ENCODE peak calls at places on chromosomes 13 and 19, in six cellular contexts. One of them, this sample, is unnamed.

GRCh38 chr13:50209646-50210045 is 194.4 kb downstream of the KCNRG start:
- DNase-seq in lung microvascular endothelial cell: no peak
- DNase-seq in EL: no peak
- DNase-seq in T-helper 1 cell: no peak
- DNase-seq in AG20443: no peak
- DNase-seq in heart right ventricle: no peak
- DNase-seq in this sample: no peak

GRCh38 chr19:47315125-47315821 is 5.6 kb downstream of the C5AR1 start:
- DNase-seq in lung microvascular endothelial cell: peak
- DNase-seq in EL: peak
- DNase-seq in T-helper 1 cell: no peak
- DNase-seq in AG20443: peak
- DNase-seq in heart right ventricle: no peak
- DNase-seq in this sample: peak

GRCh38 chr13:40383132-40383531 is 283.3 kb downstream of the FOXO1 start:
- DNase-seq in lung microvascular endothelial cell: no peak
- DNase-seq in EL: no peak
- DNase-seq in T-helper 1 cell: no peak
- DNase-seq in AG20443: no peak
- DNase-seq in heart right ventricle: no peak
- DNase-seq in this sample: no peak

GRCh38 chr13:99464441-99464949 is 36.8 kb upstream of the TM9SF2 start:
- DNase-seq in lung microvascular endothelial cell: peak
- DNase-seq in EL: peak
- DNase-seq in T-helper 1 cell: no peak
- DNase-seq in AG20443: peak
- DNase-seq in heart right ventricle: no peak
- DNase-seq in this sample: no peak

GRCh38 chr13:33235078-33235477 is 50.5 kb downstream of the STARD13 start:
- DNase-seq in lung microvascular endothelial cell: peak
- DNase-seq in EL: peak
- DNase-seq in T-helper 1 cell: no peak
- DNase-seq in AG20443: peak
- DNase-seq in heart right ventricle: no peak
- DNase-seq in this sample: peak

GRCh38 chr13:110925023-110925608 is 10.2 kb upstream of the ANKRD10 start:
- DNase-seq in lung microvascular endothelial cell: peak
- DNase-seq in EL: no peak
- DNase-seq in T-helper 1 cell: no peak
- DNase-seq in AG20443: no peak
- DNase-seq in heart right ventricle: no peak
- DNase-seq in this sample: no peak

GRCh38 chr13:113967206-113967720 is 6.6 kb downstream of the C13orf46 start:
- DNase-seq in lung microvascular endothelial cell: no peak
- DNase-seq in EL: no peak
- DNase-seq in T-helper 1 cell: no peak
- DNase-seq in AG20443: no peak
- DNase-seq in heart right ventricle: no peak
- DNase-seq in this sample: no peak

GRCh38 chr13:41179593-41180250 is 14.6 kb downstream of the KBTBD7 start:
- DNase-seq in lung microvascular endothelial cell: no peak
- DNase-seq in EL: peak
- DNase-seq in T-helper 1 cell: no peak
- DNase-seq in AG20443: peak
- DNase-seq in heart right ventricle: no peak
- DNase-seq in this sample: peak

GRCh38 chr19:44635581-44636438 is 7.9 kb upstream of the PVR start:
- DNase-seq in lung microvascular endothelial cell: no peak
- DNase-seq in EL: peak
- DNase-seq in T-helper 1 cell: no peak
- DNase-seq in AG20443: peak
- DNase-seq in heart right ventricle: no peak
- DNase-seq in this sample: peak

GRCh38 chr13:48979892-48980291 is 4.2 kb downstream of the FNDC3A start:
- DNase-seq in lung microvascular endothelial cell: no peak
- DNase-seq in EL: no peak
- DNase-seq in T-helper 1 cell: no peak
- DNase-seq in AG20443: no peak
- DNase-seq in heart right ventricle: no peak
- DNase-seq in this sample: no peak

GRCh38 chr19:35852029-35852780 is at the start of gene NPHS1:
- DNase-seq in lung microvascular endothelial cell: no peak
- DNase-seq in EL: no peak
- DNase-seq in T-helper 1 cell: no peak
- DNase-seq in AG20443: no peak
- DNase-seq in heart right ventricle: no peak
- DNase-seq in this sample: no peak

GRCh38 chr13:110913911-110914292 is 967 bp downstream of the ANKRD10 start:
- DNase-seq in lung microvascular endothelial cell: no peak
- DNase-seq in EL: no peak
- DNase-seq in T-helper 1 cell: no peak
- DNase-seq in AG20443: no peak
- DNase-seq in heart right ventricle: no peak
- DNase-seq in this sample: no peak

GRCh38 chr19:29805026-29805925 is 6.5 kb upstream of the CCNE1 start:
- DNase-seq in lung microvascular endothelial cell: no peak
- DNase-seq in EL: peak
- DNase-seq in T-helper 1 cell: no peak
- DNase-seq in AG20443: peak
- DNase-seq in heart right ventricle: no peak
- DNase-seq in this sample: no peak

GRCh38 chr19:51514866-51515481 is 13.4 kb upstream of the SIGLEC12 start:
- DNase-seq in lung microvascular endothelial cell: peak
- DNase-seq in EL: peak
- DNase-seq in T-helper 1 cell: no peak
- DNase-seq in AG20443: peak
- DNase-seq in heart right ventricle: no peak
- DNase-seq in this sample: peak

GRCh38 chr19:41408256-41408655 is 10.6 kb downstream of the BCKDHA start:
- DNase-seq in lung microvascular endothelial cell: no peak
- DNase-seq in EL: no peak
- DNase-seq in T-helper 1 cell: no peak
- DNase-seq in AG20443: no peak
- DNase-seq in heart right ventricle: no peak
- DNase-seq in this sample: no peak

GRCh38 chr13:32947886-32948285 is 68.3 kb upstream of the KL start:
- DNase-seq in lung microvascular endothelial cell: no peak
- DNase-seq in EL: no peak
- DNase-seq in T-helper 1 cell: no peak
- DNase-seq in AG20443: no peak
- DNase-seq in heart right ventricle: no peak
- DNase-seq in this sample: no peak

GRCh38 chr19:18725755-18726416 is 42.4 kb downstream of the CRTC1 start:
- DNase-seq in lung microvascular endothelial cell: no peak
- DNase-seq in EL: no peak
- DNase-seq in T-helper 1 cell: no peak
- DNase-seq in AG20443: no peak
- DNase-seq in heart right ventricle: no peak
- DNase-seq in this sample: no peak

GRCh38 chr13:24360106-24360505 is 50.7 kb downstream of the C1QTNF9 start:
- DNase-seq in lung microvascular endothelial cell: no peak
- DNase-seq in EL: no peak
- DNase-seq in T-helper 1 cell: no peak
- DNase-seq in AG20443: no peak
- DNase-seq in heart right ventricle: no peak
- DNase-seq in this sample: no peak

GRCh38 chr13:45928843-45929242 is 77.3 kb upstream of the SIAH3 start:
- DNase-seq in lung microvascular endothelial cell: no peak
- DNase-seq in EL: no peak
- DNase-seq in T-helper 1 cell: no peak
- DNase-seq in AG20443: no peak
- DNase-seq in heart right ventricle: no peak
- DNase-seq in this sample: no peak

GRCh38 chr19:30543243-30543945 is 171.2 kb downstream of the ZNF536 start:
- DNase-seq in lung microvascular endothelial cell: no peak
- DNase-seq in EL: no peak
- DNase-seq in T-helper 1 cell: no peak
- DNase-seq in AG20443: no peak
- DNase-seq in heart right ventricle: no peak
- DNase-seq in this sample: no peak

GRCh38 chr13:46374710-46375109 is 12.3 kb downstream of the RUBCNL start:
- DNase-seq in lung microvascular endothelial cell: no peak
- DNase-seq in EL: no peak
- DNase-seq in T-helper 1 cell: no peak
- DNase-seq in AG20443: no peak
- DNase-seq in heart right ventricle: no peak
- DNase-seq in this sample: no peak

This sample was measured in HCEC 1CT.